ENCODE peak calls at places on chromosomes 16 and 17, in four cellular contexts. O is HL-60, F is GM12878, P is K562. J is an unnamed sample.

GRCh38 chr16:48232459-48233040 is 11.6 kb upstream of the LONP2 start:
- DNase-seq in O (no peak), F (no peak), P (no peak), J (no peak)

GRCh38 chr17:38465420-38466345 is 37.4 kb downstream of the ARHGAP23 start:
- DNase-seq in O (no peak), F (no peak), P (peak; percentile 10), J (no peak)

GRCh38 chr17:50884354-50885311 is 18.5 kb upstream of the TOB1 start:
- DNase-seq in O (peak; percentile 58), F (no peak), P (peak; percentile 59), J (no peak)

GRCh38 chr16:13727943-13728342 is 192.0 kb upstream of the ERCC4 start:
- DNase-seq in O (no peak), F (no peak), P (no peak), J (no peak)

GRCh38 chr16:84340305-84341040 is 27.9 kb upstream of the ATP2C2 start:
- DNase-seq in O (peak; percentile 27), F (no peak), P (no peak), J (no peak)

GRCh38 chr16:35685085-35685484 is 2225.7 kb downstream of the TP53TG3F start:
- DNase-seq in O (no peak), F (no peak), P (no peak), J (no peak)

GRCh38 chr17:38912221-38912813 is 13.1 kb upstream of the LASP1NB start:
- DNase-seq in O (no peak), F (no peak), P (no peak), J (no peak)

GRCh38 chr16:29665294-29666077 is 2.4 kb downstream of the SPN start:
- DNase-seq in O (no peak), F (no peak), P (peak; percentile 35), J (no peak)

GRCh38 chr17:68863091-68863652 is 92.0 kb downstream of the ABCA8 start:
- DNase-seq in O (no peak), F (no peak), P (no peak), J (no peak)

GRCh38 chr16:253833-254232 is 19.2 kb downstream of the FAM234A start:
- DNase-seq in O (no peak), F (no peak), P (no peak), J (peak; percentile 27)

GRCh38 chr17:2815781-2816185 is 19.5 kb downstream of the RAP1GAP2 start:
- DNase-seq in O (no peak), F (no peak), P (no peak), J (no peak)

GRCh38 chr17:43701318-43701743 is 39.6 kb upstream of the MEOX1 start:
- DNase-seq in O (peak; percentile 40), F (peak; percentile 45), P (no peak), J (peak; percentile 49)

GRCh38 chr16:64351116-64351515 is 770.7 kb downstream of the CDH11 start:
- DNase-seq in O (no peak), F (no peak), P (no peak), J (no peak)

GRCh38 chr17:35969558-35970442 is 11.5 kb downstream of the CCL16 start:
- DNase-seq in O (peak; percentile 38), F (peak; percentile 45), P (peak; percentile 60), J (peak; percentile 35)

GRCh38 chr16:49748322-49748721 is 107.6 kb downstream of the ZNF423 start:
- DNase-seq in O (no peak), F (no peak), P (no peak), J (no peak)

GRCh38 chr17:55215711-55216110 is 49.0 kb upstream of the HLF start:
- DNase-seq in O (no peak), F (no peak), P (no peak), J (no peak)

GRCh38 chr17:58309918-58310259 is 18.7 kb downstream of the TSPOAP1 start:
- DNase-seq in O (no peak), F (no peak), P (no peak), J (no peak)

GRCh38 chr17:31202968-31203367 is 94.1 kb downstream of the OMG start:
- DNase-seq in O (no peak), F (no peak), P (no peak), J (no peak)

GRCh38 chr16:85436636-85437160 is 176.4 kb upstream of the GSE1 start:
- DNase-seq in O (no peak), F (no peak), P (peak; percentile 90), J (no peak)

GRCh38 chr16:52383640-52384292 is 163.2 kb downstream of the TOX3 start:
- DNase-seq in O (no peak), F (no peak), P (no peak), J (no peak)

GRCh38 chr16:71895679-71896385 is 501 bp downstream of the IST1 start:
- DNase-seq in O (peak; percentile 37), F (no peak), P (peak; percentile 49), J (no peak)

GRCh38 chr16:4053663-4054479 is 62.4 kb downstream of the ADCY9 start:
- DNase-seq in O (peak; percentile 81), F (no peak), P (no peak), J (no peak)

DNA sequence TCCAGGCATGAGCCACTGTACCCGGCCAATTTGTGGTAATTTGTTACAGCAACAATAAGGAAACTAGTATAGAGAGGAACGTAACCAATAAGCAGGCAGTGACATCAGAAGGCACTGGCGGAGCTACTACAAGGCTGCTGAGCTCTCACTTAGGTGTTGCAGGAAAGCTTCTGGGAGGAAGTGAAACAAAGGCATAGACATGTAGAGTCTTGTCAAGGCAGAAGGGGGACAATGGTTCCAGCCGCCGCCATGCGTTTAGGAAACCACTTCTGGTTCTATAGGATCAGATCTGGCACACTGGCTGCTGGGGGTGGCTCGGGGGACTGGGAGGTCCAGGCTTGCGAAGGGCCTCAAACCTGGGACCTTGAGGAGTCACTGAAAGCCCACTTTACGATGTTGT is 9.4 kb upstream of the CPSF4L start:
- DNase-seq in O (peak; percentile 51), F (peak; percentile 88), P (no peak), J (peak; percentile 61)
- TF ChIP-seq SPI1 in O (peak; percentile 26), F (peak; percentile 99), P (no peak), J (peak; percentile 99)

GRCh38 chr16:86986136-86986535 is 331.1 kb downstream of the C16orf95 start:
- DNase-seq in O (no peak), F (no peak), P (no peak), J (no peak)
- TF ChIP-seq SPI1 in O (no peak), F (no peak), P (no peak), J (no peak)

GRCh38 chr17:1447061-1447460 is 9.0 kb downstream of the CRK start:
- DNase-seq in O (no peak), F (no peak), P (no peak), J (no peak)
- TF ChIP-seq SPI1 in O (no peak), F (no peak), P (no peak), J (no peak)

GRCh38 chr16:8569650-8570338 is 20.5 kb downstream of the TMEM114 start:
- DNase-seq in O (no peak), F (no peak), P (no peak), J (no peak)
- TF ChIP-seq SPI1 in O (no peak), F (no peak), P (no peak), J (no peak)

GRCh38 chr17:74280093-74280513 is 6.1 kb downstream of the DNAI2 start:
- DNase-seq in O (no peak), F (no peak), P (no peak), J (peak; percentile 73)
- TF ChIP-seq SPI1 in O (no peak), F (peak; percentile 47), P (no peak), J (peak; percentile 22)

GRCh38 chr17:27824745-27825144 is 24.4 kb upstream of the NOS2 start:
- DNase-seq in O (no peak), F (no peak), P (no peak), J (no peak)
- TF ChIP-seq SPI1 in O (no peak), F (no peak), P (no peak), J (no peak)

GRCh38 chr16:89359296-89360147 is 130.8 kb downstream of the ANKRD11 start:
- DNase-seq in O (no peak), F (no peak), P (no peak), J (no peak)

GRCh38 chr16:89357460-89357859 is 132.9 kb downstream of the ANKRD11 start:
- DNase-seq in O (peak; percentile 35), F (no peak), P (no peak), J (no peak)

GRCh38 chr16:89357055-89357454 is 133.3 kb downstream of the ANKRD11 start:
- DNase-seq in O (no peak), F (no peak), P (peak; percentile 55), J (no peak)

GRCh38 chr16:89360760-89361435 is 129.5 kb downstream of the ANKRD11 start:
- DNase-seq in O (no peak), F (peak; percentile 76), P (no peak), J (no peak)

DNA sequence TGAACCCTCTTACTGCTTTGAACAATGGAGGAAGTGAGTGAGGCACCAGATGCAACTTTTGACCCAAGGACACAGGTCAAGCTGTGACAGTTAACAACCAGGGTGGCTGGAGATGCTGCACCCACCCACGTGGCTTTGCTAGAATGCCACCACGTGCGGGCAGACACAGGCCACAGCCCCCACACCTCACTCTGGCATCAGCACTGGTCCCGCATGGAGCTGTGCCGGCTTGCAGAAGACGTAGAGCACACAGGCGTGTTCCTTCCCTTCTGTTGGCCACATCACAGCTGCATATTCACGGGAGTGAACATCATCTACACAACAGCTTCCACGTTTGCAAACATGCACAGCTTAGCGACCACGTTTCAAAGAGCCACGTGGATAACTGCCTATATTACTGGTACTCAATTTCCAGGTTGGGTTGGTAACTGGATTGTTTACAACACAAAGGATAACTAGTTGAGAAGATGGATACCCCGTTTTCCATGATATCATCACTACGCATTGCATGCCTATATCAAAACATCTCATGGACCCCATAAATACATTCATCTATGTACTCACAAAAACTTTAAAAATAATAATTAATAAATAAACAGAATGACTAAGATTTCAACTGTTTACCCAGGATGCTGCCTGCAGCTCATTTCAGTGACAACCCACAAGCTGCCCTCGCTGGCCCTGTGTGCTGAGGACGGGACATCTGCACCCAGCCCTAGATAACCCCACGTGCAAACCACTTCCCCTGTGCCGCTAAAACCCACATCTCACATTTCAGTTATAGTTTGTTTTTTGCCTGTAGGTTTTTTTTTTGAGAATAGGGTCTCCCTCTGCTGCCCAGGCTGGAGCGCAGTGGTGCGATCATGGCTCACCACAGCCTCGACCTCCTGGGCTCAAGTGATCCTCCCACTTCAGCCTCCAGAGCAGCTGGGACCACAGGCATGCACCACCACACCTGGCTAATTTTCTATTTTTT is 132.0 kb downstream of the ANKRD11 start:
- DNase-seq in O (peak; percentile 44), F (no peak), P (no peak), J (no peak)
- TF ChIP-seq SPI1 in O (peak; percentile 54), F (peak; percentile 40), P (peak; percentile 33), J (peak; percentile 48)

DNA sequence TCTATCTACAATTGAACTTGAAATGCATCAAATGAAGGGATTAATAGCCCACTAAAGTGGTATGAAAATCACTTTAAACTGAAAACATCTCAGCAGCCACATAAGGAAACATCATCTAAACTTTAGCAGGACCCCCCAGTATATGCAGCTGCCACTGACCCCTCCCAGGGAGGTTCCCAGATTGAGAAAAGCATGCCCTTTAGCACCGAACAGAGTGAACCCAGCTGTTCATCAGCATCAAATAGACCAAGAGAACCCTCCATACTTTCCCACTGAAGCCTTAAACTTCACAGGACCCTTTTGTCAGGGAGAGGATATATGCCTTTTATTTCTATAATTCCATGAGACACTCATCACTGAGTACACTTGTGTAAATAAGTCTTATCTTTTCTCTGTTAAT is 44.6 kb downstream of the MYH10 start:
- DNase-seq in O (no peak), F (no peak), P (no peak), J (no peak)
- TF ChIP-seq SPI1 in O (no peak), F (no peak), P (no peak), J (no peak)

GRCh38 chr17:10415161-10415560 is 6.6 kb downstream of the MYH8 start:
- DNase-seq in O (no peak), F (no peak), P (no peak), J (no peak)
- TF ChIP-seq SPI1 in O (no peak), F (no peak), P (no peak), J (no peak)